ENCODE peak calls at places on chromosomes 16 and 17, in seven cellular contexts. One of them, this sample, is unnamed.

GRCh38 chr16:84155226-84155625 is 10.1 kb downstream of the DNAAF1 start:
- DNase-seq in colonic mucosa: no peak
- DNase-seq in H1: no peak
- DNase-seq in progenitor cell of endocrine pancreas: no peak
- DNase-seq in fibroblast of the aortic adventitia: no peak
- DNase-seq in neural progenitor cell: no peak
- DNase-seq in HL-60: no peak
- DNase-seq in this sample: no peak

GRCh38 chr17:149231-149630 is 11.9 kb downstream of the SCGB1C2 start:
- DNase-seq in colonic mucosa: no peak
- DNase-seq in H1: no peak
- DNase-seq in progenitor cell of endocrine pancreas: peak
- DNase-seq in fibroblast of the aortic adventitia: no peak
- DNase-seq in neural progenitor cell: no peak
- DNase-seq in HL-60: no peak
- DNase-seq in this sample: no peak

GRCh38 chr16:66459878-66460277 is 32.8 kb downstream of the BEAN1 start:
- DNase-seq in colonic mucosa: no peak
- DNase-seq in H1: no peak
- DNase-seq in progenitor cell of endocrine pancreas: no peak
- DNase-seq in fibroblast of the aortic adventitia: no peak
- DNase-seq in neural progenitor cell: peak
- DNase-seq in HL-60: no peak
- DNase-seq in this sample: peak

GRCh38 chr17:38885044-38885727 is 15.3 kb downstream of the LASP1 start:
- DNase-seq in colonic mucosa: no peak
- DNase-seq in H1: no peak
- DNase-seq in progenitor cell of endocrine pancreas: no peak
- DNase-seq in fibroblast of the aortic adventitia: no peak
- DNase-seq in neural progenitor cell: peak
- DNase-seq in HL-60: no peak
- DNase-seq in this sample: no peak

GRCh38 chr16:82192665-82193064 is 22.6 kb upstream of the MPHOSPH6 start:
- DNase-seq in colonic mucosa: no peak
- DNase-seq in H1: no peak
- DNase-seq in progenitor cell of endocrine pancreas: no peak
- DNase-seq in fibroblast of the aortic adventitia: peak
- DNase-seq in neural progenitor cell: no peak
- DNase-seq in HL-60: peak
- DNase-seq in this sample: no peak

GRCh38 chr17:66542967-66543525 is 240.6 kb downstream of the PRKCA start:
- DNase-seq in colonic mucosa: no peak
- DNase-seq in H1: no peak
- DNase-seq in progenitor cell of endocrine pancreas: no peak
- DNase-seq in fibroblast of the aortic adventitia: peak
- DNase-seq in neural progenitor cell: no peak
- DNase-seq in HL-60: no peak
- DNase-seq in this sample: no peak

GRCh38 chr17:35700157-35700556 is 31.3 kb upstream of the RASL10B start:
- DNase-seq in colonic mucosa: no peak
- DNase-seq in H1: no peak
- DNase-seq in progenitor cell of endocrine pancreas: no peak
- DNase-seq in fibroblast of the aortic adventitia: peak
- DNase-seq in neural progenitor cell: no peak
- DNase-seq in HL-60: no peak
- DNase-seq in this sample: no peak

GRCh38 chr16:29316673-29317237 is 89.8 kb downstream of the NPIPB11 start:
- DNase-seq in colonic mucosa: no peak
- DNase-seq in H1: no peak
- DNase-seq in progenitor cell of endocrine pancreas: no peak
- DNase-seq in fibroblast of the aortic adventitia: no peak
- DNase-seq in neural progenitor cell: no peak
- DNase-seq in HL-60: no peak
- DNase-seq in this sample: no peak

GRCh38 chr17:71461504-71462197 is 659.2 kb upstream of the SOX9 start:
- DNase-seq in colonic mucosa: no peak
- DNase-seq in H1: no peak
- DNase-seq in progenitor cell of endocrine pancreas: no peak
- DNase-seq in fibroblast of the aortic adventitia: no peak
- DNase-seq in neural progenitor cell: peak
- DNase-seq in HL-60: no peak
- DNase-seq in this sample: no peak

GRCh38 chr17:52143536-52143935 is 15.0 kb downstream of the CA10 start:
- DNase-seq in colonic mucosa: no peak
- DNase-seq in H1: no peak
- DNase-seq in progenitor cell of endocrine pancreas: no peak
- DNase-seq in fibroblast of the aortic adventitia: no peak
- DNase-seq in neural progenitor cell: peak
- DNase-seq in HL-60: no peak
- DNase-seq in this sample: peak

GRCh38 chr16:89364603-89365002 is 125.8 kb downstream of the ANKRD11 start:
- DNase-seq in colonic mucosa: no peak
- DNase-seq in H1: no peak
- DNase-seq in progenitor cell of endocrine pancreas: no peak
- DNase-seq in fibroblast of the aortic adventitia: peak
- DNase-seq in neural progenitor cell: no peak
- DNase-seq in HL-60: no peak
- DNase-seq in this sample: no peak

GRCh38 chr16:89363621-89364393 is 126.6 kb downstream of the ANKRD11 start:
- DNase-seq in colonic mucosa: no peak
- DNase-seq in H1: no peak
- DNase-seq in progenitor cell of endocrine pancreas: no peak
- DNase-seq in fibroblast of the aortic adventitia: peak
- DNase-seq in neural progenitor cell: peak
- DNase-seq in HL-60: peak
- DNase-seq in this sample: peak

GRCh38 chr17:55495239-55495638 is 16.0 kb downstream of the SMIM36 start:
- DNase-seq in colonic mucosa: no peak
- DNase-seq in H1: no peak
- DNase-seq in progenitor cell of endocrine pancreas: no peak
- DNase-seq in fibroblast of the aortic adventitia: no peak
- DNase-seq in neural progenitor cell: no peak
- DNase-seq in HL-60: no peak
- DNase-seq in this sample: no peak

GRCh38 chr17:55496094-55496881 is 15.0 kb downstream of the SMIM36 start:
- DNase-seq in colonic mucosa: peak
- DNase-seq in H1: no peak
- DNase-seq in progenitor cell of endocrine pancreas: no peak
- DNase-seq in fibroblast of the aortic adventitia: peak
- DNase-seq in neural progenitor cell: no peak
- DNase-seq in HL-60: peak
- DNase-seq in this sample: no peak

GRCh38 chr17:8503368-8503767 is 67.7 kb downstream of the NDEL1 start:
- DNase-seq in colonic mucosa: no peak
- DNase-seq in H1: no peak
- DNase-seq in progenitor cell of endocrine pancreas: no peak
- DNase-seq in fibroblast of the aortic adventitia: peak
- DNase-seq in neural progenitor cell: no peak
- DNase-seq in HL-60: no peak
- DNase-seq in this sample: no peak

GRCh38 chr17:37769050-37769449 is 24.2 kb upstream of the HNF1B start:
- DNase-seq in colonic mucosa: no peak
- DNase-seq in H1: no peak
- DNase-seq in progenitor cell of endocrine pancreas: no peak
- DNase-seq in fibroblast of the aortic adventitia: no peak
- DNase-seq in neural progenitor cell: no peak
- DNase-seq in HL-60: no peak
- DNase-seq in this sample: no peak

GRCh38 chr17:17484451-17484899 is 7.7 kb downstream of the MED9 start:
- DNase-seq in colonic mucosa: no peak
- DNase-seq in H1: no peak
- DNase-seq in progenitor cell of endocrine pancreas: no peak
- DNase-seq in fibroblast of the aortic adventitia: no peak
- DNase-seq in neural progenitor cell: no peak
- DNase-seq in HL-60: no peak
- DNase-seq in this sample: no peak

DNA sequence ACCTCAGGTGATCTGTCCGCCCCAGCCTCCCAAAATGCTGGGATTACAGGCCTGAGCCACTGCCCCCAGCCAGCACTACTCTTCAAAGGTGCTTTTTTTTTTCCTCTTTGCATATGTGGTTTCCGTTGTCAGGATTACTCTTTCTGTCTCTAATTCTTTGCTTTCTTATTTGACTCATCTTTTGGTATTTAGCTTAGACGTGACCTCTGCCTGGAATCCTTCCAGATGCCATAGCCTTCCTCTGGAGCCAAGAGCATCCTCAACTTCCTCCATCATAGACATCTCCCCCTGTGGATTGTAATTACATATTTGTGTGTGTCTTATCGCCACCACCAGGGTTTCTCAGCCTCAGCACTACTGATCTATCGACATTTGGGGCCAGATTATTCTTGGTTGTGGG is 84.4 kb upstream of the XYLT1 start:
- DNase-seq in colonic mucosa: no peak
- DNase-seq in H1: no peak
- DNase-seq in progenitor cell of endocrine pancreas: no peak
- DNase-seq in fibroblast of the aortic adventitia: peak
- DNase-seq in neural progenitor cell: no peak
- DNase-seq in HL-60: no peak
- DNase-seq in this sample: no peak
- TF ChIP-seq CTCF in colonic mucosa: no peak
- TF ChIP-seq CTCF in H1: no peak
- TF ChIP-seq CTCF in progenitor cell of endocrine pancreas: no peak
- TF ChIP-seq CTCF in fibroblast of the aortic adventitia: no peak
- TF ChIP-seq CTCF in neural progenitor cell: no peak
- TF ChIP-seq CTCF in HL-60: no peak
- TF ChIP-seq CTCF in this sample: no peak

DNA sequence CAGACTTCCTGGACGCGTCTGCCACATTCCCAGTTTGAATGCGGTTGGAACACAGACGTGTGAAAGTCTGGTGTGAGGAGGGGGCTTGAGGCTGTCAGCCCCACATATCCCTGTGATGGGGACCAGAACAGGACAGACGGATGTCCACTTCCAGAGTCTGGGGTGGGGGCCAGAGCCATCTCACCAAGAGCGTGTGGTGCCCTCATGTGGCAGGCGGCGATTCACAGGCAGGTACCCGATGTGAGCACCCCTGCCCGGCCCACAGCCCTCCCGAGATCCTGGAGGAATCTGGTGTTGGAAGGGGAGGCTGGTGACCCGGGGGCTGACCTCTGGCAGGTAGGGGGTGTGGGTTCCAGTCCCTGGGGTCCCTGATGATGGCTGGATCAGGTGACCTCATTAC is 51.5 kb downstream of the ENGASE start:
- DNase-seq in colonic mucosa: no peak
- DNase-seq in H1: no peak
- DNase-seq in progenitor cell of endocrine pancreas: no peak
- DNase-seq in fibroblast of the aortic adventitia: no peak
- DNase-seq in neural progenitor cell: peak
- DNase-seq in HL-60: no peak
- DNase-seq in this sample: no peak
- TF ChIP-seq CTCF in colonic mucosa: no peak
- TF ChIP-seq CTCF in H1: peak
- TF ChIP-seq CTCF in progenitor cell of endocrine pancreas: no peak
- TF ChIP-seq CTCF in fibroblast of the aortic adventitia: peak
- TF ChIP-seq CTCF in neural progenitor cell: peak
- TF ChIP-seq CTCF in HL-60: no peak
- TF ChIP-seq CTCF in this sample: no peak

GRCh38 chr17:44008205-44008909 is 3.9 kb downstream of the NAGS start:
- DNase-seq in colonic mucosa: no peak
- DNase-seq in H1: no peak
- DNase-seq in progenitor cell of endocrine pancreas: no peak
- DNase-seq in fibroblast of the aortic adventitia: no peak
- DNase-seq in neural progenitor cell: no peak
- DNase-seq in HL-60: no peak
- DNase-seq in this sample: no peak
- TF ChIP-seq CTCF in colonic mucosa: no peak
- TF ChIP-seq CTCF in H1: peak
- TF ChIP-seq CTCF in progenitor cell of endocrine pancreas: no peak
- TF ChIP-seq CTCF in fibroblast of the aortic adventitia: no peak
- TF ChIP-seq CTCF in neural progenitor cell: no peak
- TF ChIP-seq CTCF in HL-60: no peak
- TF ChIP-seq CTCF in this sample: no peak

GRCh38 chr17:56751145-56751743 is 82.5 kb downstream of the C17orf67 start:
- DNase-seq in colonic mucosa: no peak
- DNase-seq in H1: no peak
- DNase-seq in progenitor cell of endocrine pancreas: no peak
- DNase-seq in fibroblast of the aortic adventitia: no peak
- DNase-seq in neural progenitor cell: no peak
- DNase-seq in HL-60: no peak
- DNase-seq in this sample: no peak
- TF ChIP-seq CTCF in colonic mucosa: no peak
- TF ChIP-seq CTCF in H1: peak
- TF ChIP-seq CTCF in progenitor cell of endocrine pancreas: no peak
- TF ChIP-seq CTCF in fibroblast of the aortic adventitia: no peak
- TF ChIP-seq CTCF in neural progenitor cell: peak
- TF ChIP-seq CTCF in HL-60: no peak
- TF ChIP-seq CTCF in this sample: no peak

DNA sequence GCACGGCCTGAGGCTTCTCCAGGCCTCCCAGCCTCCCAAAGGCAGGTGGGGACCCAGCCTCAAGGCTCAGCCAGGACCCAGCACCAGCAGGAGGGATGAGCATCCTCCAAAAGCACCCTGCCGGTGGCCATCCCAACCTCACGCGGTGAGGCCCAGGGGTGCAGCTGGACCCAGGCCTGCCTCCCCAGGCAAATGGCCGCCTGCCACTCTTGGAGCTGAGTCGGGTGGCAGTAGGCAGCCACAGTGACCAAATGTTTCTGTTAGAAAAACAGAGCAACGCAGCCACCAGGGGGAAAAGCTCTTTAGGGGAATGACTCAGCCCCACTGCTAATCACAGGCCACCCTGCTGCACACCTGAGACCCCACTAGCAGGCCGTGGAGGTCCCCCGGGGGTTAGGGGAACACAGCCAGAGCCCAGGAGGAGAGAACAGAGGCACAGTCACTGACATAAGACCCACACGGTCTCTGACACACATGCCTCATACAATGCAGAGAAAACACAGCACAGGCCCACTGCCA is 12.5 kb downstream of the BCAR1 start:
- DNase-seq in colonic mucosa: no peak
- DNase-seq in H1: no peak
- DNase-seq in progenitor cell of endocrine pancreas: no peak
- DNase-seq in fibroblast of the aortic adventitia: peak
- DNase-seq in neural progenitor cell: no peak
- DNase-seq in HL-60: no peak
- DNase-seq in this sample: no peak
- TF ChIP-seq CTCF in colonic mucosa: no peak
- TF ChIP-seq CTCF in H1: no peak
- TF ChIP-seq CTCF in progenitor cell of endocrine pancreas: no peak
- TF ChIP-seq CTCF in fibroblast of the aortic adventitia: peak
- TF ChIP-seq CTCF in neural progenitor cell: no peak
- TF ChIP-seq CTCF in HL-60: no peak
- TF ChIP-seq CTCF in this sample: no peak

DNA sequence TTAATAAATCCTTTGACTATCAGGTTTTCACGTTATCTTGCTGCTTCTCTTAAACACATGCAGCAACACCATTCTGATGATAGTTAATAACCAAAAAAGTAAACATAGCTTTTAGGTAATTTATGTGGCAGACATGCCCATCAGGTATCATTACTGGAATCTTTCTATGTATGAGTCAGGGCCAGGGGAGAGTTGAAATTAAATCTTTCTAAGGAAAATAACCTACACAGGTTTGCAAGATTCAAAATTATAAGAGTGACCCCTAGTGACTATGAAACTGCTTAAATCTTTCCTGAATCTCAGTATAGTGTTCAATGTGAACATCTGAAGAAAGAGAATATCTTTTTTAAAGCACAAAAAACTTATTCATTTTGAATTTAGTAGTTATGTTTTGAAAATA is 666.6 kb downstream of the CDH11 start:
- DNase-seq in colonic mucosa: no peak
- DNase-seq in H1: no peak
- DNase-seq in progenitor cell of endocrine pancreas: no peak
- DNase-seq in fibroblast of the aortic adventitia: peak
- DNase-seq in neural progenitor cell: no peak
- DNase-seq in HL-60: no peak
- DNase-seq in this sample: no peak
- TF ChIP-seq CTCF in colonic mucosa: no peak
- TF ChIP-seq CTCF in H1: no peak
- TF ChIP-seq CTCF in progenitor cell of endocrine pancreas: no peak
- TF ChIP-seq CTCF in fibroblast of the aortic adventitia: peak
- TF ChIP-seq CTCF in neural progenitor cell: no peak
- TF ChIP-seq CTCF in HL-60: no peak
- TF ChIP-seq CTCF in this sample: no peak